ENCODE peak calls at places on chromosomes 2 and 18, in seven cellular contexts. N is nephron progenitor cell, U is AG10803, E is heart right ventricle, Q is fibroblast of the aortic adventitia, P is H9, Z is pancreas. K is an unnamed sample.

GRCh38 chr2:28063492-28063962 is 173.0 kb downstream of the BABAM2 start:
- DNase-seq in N (no peak), U (peak; percentile 84), E (no peak), Q (peak; percentile 59), P (no peak), Z (no peak), K (no peak)

GRCh38 chr2:191666733-191667132 is 11.2 kb upstream of the NABP1 start:
- DNase-seq in N (no peak), U (no peak), E (no peak), Q (peak; percentile 34), P (no peak), Z (no peak), K (no peak)

GRCh38 chr2:55431982-55432627 is 12.4 kb upstream of the CCDC88A start:
- DNase-seq in N (no peak), U (peak; percentile 55), E (no peak), Q (peak; percentile 68), P (no peak), Z (no peak), K (no peak)

GRCh38 chr2:23200460-23201113 is 184.4 kb upstream of the KLHL29 start:
- DNase-seq in N (no peak), U (no peak), E (no peak), Q (no peak), P (no peak), Z (no peak), K (no peak)

GRCh38 chr2:191824403-191824802 is 22.5 kb downstream of the CAVIN2 start:
- DNase-seq in N (no peak), U (no peak), E (no peak), Q (no peak), P (no peak), Z (no peak), K (no peak)

GRCh38 chr2:44802409-44803099 is 138.9 kb upstream of the SIX3 start:
- DNase-seq in N (peak; percentile 39), U (no peak), E (no peak), Q (no peak), P (peak; percentile 94), Z (no peak), K (no peak)

GRCh38 chr2:204691911-204692510 is 146.7 kb downstream of the PARD3B start:
- DNase-seq in N (peak; percentile 40), U (peak; percentile 90), E (peak; percentile 67), Q (peak; percentile 92), P (peak; percentile 40), Z (peak; percentile 30), K (no peak)

GRCh38 chr18:57029761-57030160 is 117.1 kb upstream of the BOD1L2 start:
- DNase-seq in N (no peak), U (no peak), E (no peak), Q (no peak), P (peak; percentile 60), Z (no peak), K (no peak)

GRCh38 chr2:69637923-69638322 is 5.6 kb downstream of the AAK1 start:
- DNase-seq in N (no peak), U (no peak), E (no peak), Q (no peak), P (no peak), Z (no peak), K (no peak)

GRCh38 chr2:191333911-191334357 is 88.7 kb downstream of the MYO1B start:
- DNase-seq in N (no peak), U (peak; percentile 99), E (no peak), Q (peak; percentile 90), P (no peak), Z (no peak), K (no peak)

GRCh38 chr2:206274434-206275273 is at the start of gene ZDBF2:
- DNase-seq in N (peak; percentile 78), U (peak; percentile 54), E (peak; percentile 14), Q (peak; percentile 70), P (peak; percentile 84), Z (peak; percentile 53), K (peak; percentile 88)

GRCh38 chr2:142544173-142544572 is 333.3 kb upstream of the KYNU start:
- DNase-seq in N (no peak), U (no peak), E (no peak), Q (no peak), P (no peak), Z (no peak), K (no peak)

GRCh38 chr2:27703638-27704341 is 40.1 kb downstream of the SLC4A1AP start:
- DNase-seq in N (peak; percentile 88), U (peak; percentile 97), E (peak; percentile 89), Q (peak; percentile 99), P (peak; percentile 87), Z (peak; percentile 78), K (peak; percentile 96)

GRCh38 chr18:13261658-13262357 is 43.2 kb downstream of the LDLRAD4 start:
- DNase-seq in N (no peak), U (no peak), E (no peak), Q (no peak), P (peak; percentile 57), Z (no peak), K (peak; percentile 74)

GRCh38 chr2:195671563-195671962 is 14.5 kb downstream of the SLC39A10 start:
- DNase-seq in N (no peak), U (peak; percentile 8), E (no peak), Q (peak; percentile 11), P (no peak), Z (no peak), K (no peak)

GRCh38 chr2:207284556-207285450 is 119.1 kb upstream of the KLF7 start:
- DNase-seq in N (no peak), U (no peak), E (no peak), Q (no peak), P (no peak), Z (no peak), K (no peak)

GRCh38 chr2:207282916-207283315 is 117.2 kb upstream of the KLF7 start:
- DNase-seq in N (no peak), U (no peak), E (no peak), Q (peak; percentile 25), P (no peak), Z (no peak), K (no peak)

GRCh38 chr2:207286106-207286505 is 120.4 kb upstream of the KLF7 start:
- DNase-seq in N (no peak), U (no peak), E (no peak), Q (no peak), P (no peak), Z (no peak), K (no peak)

GRCh38 chr2:207285451-207285771 is 119.7 kb upstream of the KLF7 start:
- DNase-seq in N (no peak), U (no peak), E (no peak), Q (no peak), P (no peak), Z (no peak), K (no peak)

DNA sequence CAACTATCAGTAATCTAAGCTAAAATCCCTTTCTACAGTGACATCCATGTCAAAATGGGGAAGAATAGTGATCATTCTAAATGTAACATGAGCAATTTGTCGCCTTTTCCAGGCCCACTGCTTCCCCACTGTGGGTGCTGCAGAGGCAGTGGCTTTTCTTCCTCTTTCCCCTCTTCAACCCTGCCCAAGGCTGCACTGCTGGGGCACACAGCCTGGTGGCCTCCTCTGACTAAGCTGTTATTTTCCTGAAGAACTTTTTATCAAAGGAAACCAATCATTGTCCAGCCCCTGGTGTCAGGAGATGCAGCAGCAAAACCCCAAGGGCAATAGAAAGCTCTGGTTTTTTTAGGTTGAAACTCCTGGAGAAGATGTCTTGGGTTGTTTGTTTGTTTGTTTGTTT is 117.6 kb upstream of the KLF7 start:
- DNase-seq in N (no peak), U (no peak), E (no peak), Q (peak; percentile 25), P (no peak), Z (peak; percentile 19), K (no peak)
- TF ChIP-seq CTCF in N (no peak), U (peak; percentile 3), E (no peak), Q (peak; percentile 43), P (no peak), Z (no peak), K (peak; percentile 18)

GRCh38 chr18:47531759-47532158 is 280.3 kb upstream of the SKOR2 start:
- DNase-seq in N (peak; percentile 32), U (no peak), E (no peak), Q (no peak), P (peak; percentile 47), Z (no peak), K (no peak)
- TF ChIP-seq CTCF in N (peak; percentile 26), U (peak; percentile 24), E (no peak), Q (no peak), P (peak; percentile 60), Z (no peak), K (no peak)

DNA sequence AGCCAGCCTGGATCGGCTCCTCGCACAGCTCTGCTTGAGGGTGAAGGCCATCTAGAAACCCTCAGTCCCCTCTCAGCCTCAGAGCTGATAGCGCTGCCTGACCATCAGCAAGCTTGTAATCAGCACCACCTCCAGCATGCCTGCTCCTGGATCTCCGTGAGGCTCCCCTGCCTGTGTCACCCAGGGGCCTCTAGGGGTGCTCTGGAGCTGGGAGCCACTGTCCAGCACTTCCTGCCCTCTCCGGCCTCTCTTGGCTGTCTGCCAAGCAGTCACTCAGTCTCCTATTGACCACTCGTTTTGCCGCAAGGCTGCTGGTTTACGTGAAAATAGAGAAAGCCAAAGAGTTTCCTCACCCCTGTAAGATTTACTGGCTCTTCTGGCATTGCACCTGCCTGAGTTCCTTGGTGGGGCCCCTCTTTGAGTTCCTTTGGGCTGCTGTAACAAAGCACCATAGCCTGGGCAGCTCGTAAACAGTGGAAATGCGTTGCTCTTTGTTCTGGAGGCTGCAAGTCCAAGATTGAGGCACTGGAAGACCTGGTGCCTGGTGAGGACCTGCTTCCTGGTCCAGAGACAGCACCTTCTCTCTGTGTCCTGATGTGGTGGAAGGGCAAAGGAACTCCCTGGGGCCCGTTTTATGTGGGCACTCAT is 17.9 kb downstream of the CAPN10 start:
- DNase-seq in N (peak; percentile 65), U (peak; percentile 16), E (peak; percentile 84), Q (peak; percentile 27), P (peak; percentile 77), Z (peak; percentile 65), K (no peak)
- TF ChIP-seq CTCF in N (peak; percentile 55), U (peak; percentile 36), E (peak; percentile 51), Q (peak; percentile 54), P (peak; percentile 76), Z (peak; percentile 46), K (peak; percentile 58)

GRCh38 chr18:76121049-76121448 is 374.0 kb downstream of the ZNF516 start:
- DNase-seq in N (no peak), U (no peak), E (no peak), Q (no peak), P (no peak), Z (no peak), K (no peak)

GRCh38 chr18:76115580-76115979 is 379.5 kb downstream of the ZNF516 start:
- DNase-seq in N (no peak), U (no peak), E (no peak), Q (no peak), P (no peak), Z (no peak), K (no peak)
- TF ChIP-seq CTCF in N (no peak), U (no peak), E (no peak), Q (no peak), P (no peak), Z (no peak), K (no peak)

K was measured in osteocyte.